ENCODE peak calls at places on chromosome 20, in ten cellular contexts. B is amniotic stem cell; G is activated naive CD8-positive, alpha-beta T cell treated with anti-CD3 and anti-CD28 coated beads for 36 hours; P is cardiac fibroblast; Z is GM23248; W is right cardiac atrium; F is uterus; J is transverse colon; Y is activated T-cell treated with anti-CD3 and anti-CD28 coated beads, Interleukin-2, amount 50 U/mL, for 72 hours; N is midbrain. U is an unnamed sample.

GRCh38 chr20:1861347-1861987 is 33.7 kb upstream of the SIRPA start:
- DNase-seq in B (no peak), G (no peak), P (peak; percentile 60), Z (peak; percentile 88), W (no peak), F (no peak), J (peak; percentile 37), Y (no peak), N (no peak), U (peak; percentile 75)

GRCh38 chr20:48614593-48615274 is 213.1 kb downstream of the PREX1 start:
- DNase-seq in B (no peak), G (no peak), P (no peak), Z (peak; percentile 6), W (no peak), F (no peak), J (no peak), Y (no peak), N (no peak), U (no peak)

GRCh38 chr20:59515013-59515905 is 89.1 kb upstream of the PHACTR3 start:
- DNase-seq in B (peak; percentile 57), G (no peak), P (peak; percentile 57), Z (peak; percentile 85), W (peak; percentile 68), F (no peak), J (peak; percentile 73), Y (no peak), N (peak; percentile 85), U (peak; percentile 74)

GRCh38 chr20:2330090-2330695 is 34.4 kb downstream of the TGM3 start:
- DNase-seq in B (no peak), G (no peak), P (no peak), Z (no peak), W (no peak), F (no peak), J (peak; percentile 42), Y (no peak), N (no peak), U (peak; percentile 64)

GRCh38 chr20:47682916-47683315 is 102.4 kb downstream of the SULF2 start:
- DNase-seq in B (no peak), G (no peak), P (no peak), Z (no peak), W (no peak), F (no peak), J (no peak), Y (no peak), N (no peak), U (no peak)

GRCh38 chr20:33933469-33933909 is 60.2 kb upstream of the RALY start:
- DNase-seq in B (no peak), G (peak; percentile 53), P (peak; percentile 76), Z (peak; percentile 89), W (peak; percentile 62), F (peak; percentile 27), J (peak; percentile 59), Y (peak; percentile 68), N (peak; percentile 90), U (peak; percentile 66)

GRCh38 chr20:4256886-4257285 is 241.5 kb upstream of the RNF24 start:
- DNase-seq in B (no peak), G (no peak), P (no peak), Z (peak; percentile 49), W (no peak), F (no peak), J (no peak), Y (no peak), N (no peak), U (no peak)

GRCh38 chr20:50286609-50287008 is 96.0 kb downstream of the CEBPB start:
- DNase-seq in B (peak; percentile 61), G (no peak), P (peak; percentile 93), Z (peak; percentile 87), W (peak; percentile 77), F (peak; percentile 94), J (peak; percentile 43), Y (peak; percentile 15), N (no peak), U (no peak)

GRCh38 chr20:41697861-41698559 is 79.8 kb upstream of the CHD6 start:
- DNase-seq in B (peak; percentile 5), G (no peak), P (peak; percentile 53), Z (peak; percentile 63), W (no peak), F (no peak), J (no peak), Y (peak; percentile 5), N (peak; percentile 25), U (peak; percentile 23)

GRCh38 chr20:1947535-1947846 is 46.4 kb downstream of the PDYN start:
- DNase-seq in B (no peak), G (no peak), P (no peak), Z (no peak), W (no peak), F (no peak), J (no peak), Y (no peak), N (no peak), U (no peak)